ENCODE peak calls at places on chromosomes 1 and 21, in nine cellular contexts. P, H, A, R, E, M, L, U and D are unnamed samples.

GRCh38 chr1:36068866-36069265 is 15.0 kb upstream of the TEKT2 start:
- DNase-seq in A (no peak), E (no peak), M (no peak), P (no peak), R (no peak), U (no peak), H (no peak), L (no peak), D (no peak)

GRCh38 chr21:39010629-39011404 is 172.4 kb downstream of the PSMG1 start:
- DNase-seq in M (no peak), L (no peak), A (no peak), E (no peak), H (no peak), U (no peak), P (no peak), R (no peak), D (no peak)

GRCh38 chr1:223225061-223225460 is 82.0 kb upstream of the TLR5 start:
- DNase-seq in H (no peak), U (no peak), E (no peak), L (no peak), A (no peak), R (no peak), M (no peak), P (no peak), D (no peak)

GRCh38 chr1:221663321-221663720 is 78.6 kb downstream of the DUSP10 start:
- DNase-seq in A (peak; percentile 9), E (no peak), H (no peak), P (no peak), U (no peak), L (no peak), R (no peak), M (no peak), D (no peak)

GRCh38 chr1:39170731-39171375 is 33.6 kb upstream of the MACF1 start:
- DNase-seq in R (no peak), L (peak; percentile 95), M (no peak), A (no peak), P (no peak), E (no peak), H (no peak), U (no peak), D (no peak)

GRCh38 chr1:242239394-242239793 is 240.5 kb upstream of the MAP1LC3C start:
- DNase-seq in P (no peak), H (no peak), U (no peak), M (no peak), E (no peak), L (no peak), R (no peak), A (no peak), D (no peak)

GRCh38 chr1:58626293-58626692 is 49.2 kb upstream of the TACSTD2 start:
- DNase-seq in U (no peak), M (no peak), L (no peak), A (no peak), R (no peak), H (no peak), P (no peak), E (no peak), D (no peak)

GRCh38 chr1:237416924-237417655 is 375.1 kb downstream of the RYR2 start:
- DNase-seq in A (no peak), R (no peak), L (no peak), U (no peak), P (no peak), H (no peak), E (no peak), M (no peak), D (no peak)

GRCh38 chr1:183022202-183023145 is 746 bp upstream of the LAMC1 start:
- DNase-seq in P (peak; percentile 66), H (peak; percentile 7), E (peak; percentile 17), L (peak; percentile 48), U (no peak), A (peak; percentile 98), R (peak; percentile 80), M (peak; percentile 96), D (peak; percentile 91)